ENCODE peak calls at places on chromosomes 4 and X, in ten cellular contexts. Y is ascending aorta; E is upper lobe of right lung; O is keratinocyte; I is CD4-positive, alpha-beta memory T cell; X is IMR-90; Q is coronary artery; D is CD4-positive, CD25-positive, alpha-beta regulatory T cell; R is neuronal stem cell; S is aorta. A is an unnamed sample.

GRCh38 chr4:95590615-95591014 is 41.8 kb upstream of the UNC5C start:
- DNase-seq in Q (no peak), O (no peak), I (no peak), D (no peak), E (no peak), S (no peak), R (no peak), Y (no peak), X (no peak), A (no peak)

GRCh38 chrX:41837270-41837944 is 85.9 kb downstream of the CASK start:
- DNase-seq in I (no peak), O (no peak), Y (no peak), D (no peak), Q (no peak), S (no peak), X (no peak), E (no peak), R (no peak), A (no peak)

GRCh38 chrX:41441934-41442823 is 5.0 kb upstream of the NYX start:
- DNase-seq in S (peak), E (peak), R (peak), X (peak), O (peak), D (peak), Q (peak), I (peak), Y (peak), A (peak)

GRCh38 chrX:132041016-132041415 is 17.9 kb downstream of the STK26 start:
- DNase-seq in S (no peak), Q (no peak), D (no peak), E (no peak), X (no peak), I (no peak), Y (no peak), O (no peak), R (no peak), A (no peak)

GRCh38 chrX:111262086-111262485 is 8.2 kb downstream of the CAPN6 start:
- DNase-seq in Y (no peak), E (no peak), X (no peak), O (no peak), S (no peak), R (no peak), Q (no peak), I (no peak), D (no peak), A (no peak)

GRCh38 chr4:88616275-88616996 is 24.2 kb downstream of the HERC3 start:
- DNase-seq in Y (no peak), X (peak), R (no peak), E (no peak), O (no peak), I (no peak), D (no peak), Q (no peak), S (no peak), A (no peak)

GRCh38 chr4:107719211-107719926 is 665 bp downstream of the PAPSS1 start:
- DNase-seq in Q (peak), R (no peak), S (no peak), O (no peak), X (peak), E (no peak), I (no peak), Y (no peak), D (no peak), A (peak)

GRCh38 chr4:176569301-176569700 is 223.4 kb downstream of the VEGFC start:
- DNase-seq in I (no peak), O (no peak), Q (no peak), R (no peak), S (no peak), E (no peak), X (no peak), Y (no peak), D (no peak), A (no peak)

GRCh38 chr4:10622728-10623127 is 61.8 kb downstream of the CLNK start:
- DNase-seq in S (no peak), Q (no peak), Y (no peak), E (no peak), O (no peak), D (no peak), I (no peak), X (no peak), R (no peak), A (no peak)

GRCh38 chrX:153817291-153817690 is 13.1 kb downstream of the PDZD4 start:
- DNase-seq in D (no peak), O (no peak), S (peak), X (no peak), R (no peak), Q (no peak), Y (no peak), E (no peak), I (no peak), A (no peak)
- H3K27ac ChIP-seq in D (no peak), O (no peak), S (no peak), X (no peak), R (no peak), Q (no peak), Y (no peak), E (no peak), I (no peak), A (no peak)

GRCh38 chr4:111977419-111977965 is 167.8 kb upstream of the FAM241A start:
- DNase-seq in I (no peak), E (no peak), X (no peak), Y (no peak), S (no peak), Q (no peak), D (no peak), R (no peak), O (no peak), A (no peak)
- H3K27ac ChIP-seq in I (no peak), E (no peak), X (no peak), Y (no peak), S (no peak), Q (no peak), D (no peak), R (no peak), O (no peak), A (no peak)

DNA sequence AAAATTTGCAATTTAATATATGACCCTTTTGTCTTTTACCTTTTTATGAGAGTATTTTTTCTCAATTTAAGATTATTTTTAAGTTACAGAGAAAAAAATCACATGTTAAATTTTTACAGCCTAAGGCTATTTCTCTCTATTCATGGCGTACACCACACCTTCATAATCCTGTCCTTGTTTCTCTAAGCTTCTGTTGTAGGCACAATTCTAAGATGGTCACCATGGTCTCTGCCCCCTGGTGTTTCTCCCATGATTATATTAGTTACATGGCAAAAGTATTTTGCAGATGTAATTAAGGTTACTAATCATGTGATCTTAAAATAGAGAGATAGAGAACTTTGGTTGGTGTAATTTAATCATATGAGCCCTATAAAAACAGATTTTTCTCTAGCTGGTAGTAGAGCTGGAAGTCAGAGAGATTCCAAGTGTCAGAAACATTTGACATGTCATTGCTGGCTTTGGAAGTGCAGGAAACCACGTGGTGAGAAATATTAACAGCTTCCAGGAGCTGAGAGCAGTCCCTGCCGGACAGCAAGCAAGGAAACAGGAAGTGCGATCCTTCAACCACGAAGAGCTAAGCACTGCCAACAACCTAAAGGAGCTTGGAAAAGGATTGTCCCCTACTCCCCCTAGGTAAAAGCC is 89.8 kb downstream of the EIF4E start:
- DNase-seq in Q (no peak), S (no peak), E (no peak), I (no peak), O (no peak), X (peak), Y (no peak), R (no peak), D (no peak), A (no peak)
- H3K27ac ChIP-seq in Q (no peak), S (no peak), E (no peak), I (no peak), O (no peak), X (no peak), Y (no peak), R (no peak), D (no peak), A (no peak)

GRCh38 chr4:75370582-75370981 is 143.6 kb downstream of the RCHY1 start:
- DNase-seq in R (no peak), E (no peak), S (no peak), I (no peak), O (no peak), Y (no peak), D (no peak), Q (no peak), X (no peak), A (no peak)
- H3K27ac ChIP-seq in R (no peak), E (no peak), S (no peak), I (no peak), O (no peak), Y (no peak), D (no peak), Q (no peak), X (no peak), A (no peak)

GRCh38 chrX:102978594-102978993 is 41.5 kb downstream of the RAB40AL start:
- DNase-seq in E (no peak), I (no peak), O (no peak), Y (no peak), S (no peak), Q (no peak), D (no peak), R (no peak), X (no peak), A (no peak)

GRCh38 chrX:102979536-102979935 is 42.5 kb downstream of the RAB40AL start:
- DNase-seq in X (no peak), E (no peak), D (no peak), O (peak), Q (no peak), I (no peak), Y (no peak), R (no peak), S (no peak), A (no peak)

GRCh38 chrX:102975016-102975415 is 37.9 kb downstream of the RAB40AL start:
- DNase-seq in D (no peak), S (no peak), E (no peak), I (no peak), X (no peak), Q (no peak), O (no peak), R (no peak), Y (no peak), A (no peak)

GRCh38 chrX:102976290-102976689 is 39.2 kb downstream of the RAB40AL start:
- DNase-seq in Y (no peak), O (no peak), X (peak), E (no peak), Q (no peak), D (no peak), S (no peak), I (no peak), R (no peak), A (no peak)

DNA sequence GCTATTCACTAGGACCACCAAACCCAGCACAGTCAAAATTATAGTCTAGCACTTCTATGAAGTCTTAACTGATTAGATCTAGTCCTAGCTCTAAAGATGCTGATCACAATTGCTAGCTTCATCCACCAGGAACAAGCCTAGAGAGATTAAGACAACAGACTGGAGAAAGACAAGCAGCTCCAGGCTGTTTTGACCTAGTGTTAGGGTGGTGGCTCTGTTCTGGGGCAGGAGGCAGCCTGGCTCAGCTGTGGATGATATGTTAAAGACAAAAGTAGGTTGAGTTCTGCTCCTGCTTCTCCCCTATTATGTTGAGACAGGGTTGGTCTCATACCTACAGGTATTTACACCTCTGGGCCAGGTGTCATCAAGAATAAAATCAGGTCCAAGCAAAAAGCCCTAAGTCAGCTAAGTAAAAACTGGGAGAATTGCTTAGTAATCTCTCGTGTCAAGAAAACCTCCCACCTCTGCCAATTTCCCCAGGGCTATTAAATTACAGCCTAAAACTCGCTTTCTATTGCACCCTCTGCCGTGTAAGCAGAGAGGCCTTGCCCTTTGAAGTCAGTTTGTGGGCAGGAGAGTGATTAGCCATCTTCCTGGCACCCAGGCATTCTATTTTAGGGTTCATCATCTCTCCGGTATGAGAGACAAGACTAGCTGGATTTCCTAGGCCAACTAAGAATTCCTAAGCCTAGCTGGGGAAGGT is 39.9 kb downstream of the RAB40AL start:
- DNase-seq in D (no peak), O (no peak), E (no peak), S (no peak), Q (no peak), R (no peak), I (no peak), X (peak), Y (no peak), A (no peak)
- H3K27ac ChIP-seq in D (no peak), O (peak), E (no peak), S (no peak), Q (no peak), R (no peak), I (no peak), X (no peak), Y (no peak), A (no peak)

GRCh38 chr4:105710012-105710600 is 1.5 kb downstream of the GSTCD start:
- DNase-seq in D (no peak), X (no peak), Q (no peak), O (no peak), I (no peak), Y (no peak), R (no peak), E (no peak), S (no peak), A (no peak)
- H3K27ac ChIP-seq in D (no peak), X (no peak), Q (no peak), O (peak), I (no peak), Y (no peak), R (no peak), E (no peak), S (no peak), A (no peak)

GRCh38 chr4:2932561-2932950 is 30.6 kb downstream of the NOP14 start:
- DNase-seq in Q (peak), Y (no peak), D (no peak), E (peak), R (no peak), I (no peak), S (peak), O (no peak), X (no peak), A (no peak)
- H3K27ac ChIP-seq in Q (peak), Y (peak), D (peak), E (peak), R (no peak), I (peak), S (no peak), O (peak), X (no peak), A (no peak)

GRCh38 chr4:103497692-103498091 is 222.1 kb downstream of the TACR3 start:
- DNase-seq in O (no peak), Y (no peak), I (no peak), S (no peak), Q (no peak), X (no peak), D (no peak), E (no peak), R (no peak), A (no peak)
- H3K27ac ChIP-seq in O (no peak), Y (no peak), I (no peak), S (no peak), Q (no peak), X (no peak), D (no peak), E (no peak), R (no peak), A (no peak)

GRCh38 chr4:113744667-113745241 is 16.8 kb downstream of the CAMK2D start:
- DNase-seq in I (no peak), E (no peak), R (no peak), O (no peak), S (no peak), Q (no peak), D (no peak), X (no peak), Y (no peak), A (no peak)

GRCh38 chr4:113740857-113741379 is 20.6 kb downstream of the CAMK2D start:
- DNase-seq in Q (no peak), D (no peak), O (no peak), I (no peak), X (no peak), R (no peak), E (no peak), Y (no peak), S (no peak), A (no peak)

GRCh38 chr4:113741971-113742370 is 19.6 kb downstream of the CAMK2D start:
- DNase-seq in I (no peak), Q (no peak), Y (no peak), O (no peak), E (no peak), D (no peak), S (no peak), R (no peak), X (no peak), A (no peak)

GRCh38 chr4:113743690-113744089 is 17.8 kb downstream of the CAMK2D start:
- DNase-seq in I (no peak), R (no peak), D (no peak), O (no peak), S (no peak), Q (no peak), E (no peak), Y (no peak), X (no peak), A (no peak)

DNA sequence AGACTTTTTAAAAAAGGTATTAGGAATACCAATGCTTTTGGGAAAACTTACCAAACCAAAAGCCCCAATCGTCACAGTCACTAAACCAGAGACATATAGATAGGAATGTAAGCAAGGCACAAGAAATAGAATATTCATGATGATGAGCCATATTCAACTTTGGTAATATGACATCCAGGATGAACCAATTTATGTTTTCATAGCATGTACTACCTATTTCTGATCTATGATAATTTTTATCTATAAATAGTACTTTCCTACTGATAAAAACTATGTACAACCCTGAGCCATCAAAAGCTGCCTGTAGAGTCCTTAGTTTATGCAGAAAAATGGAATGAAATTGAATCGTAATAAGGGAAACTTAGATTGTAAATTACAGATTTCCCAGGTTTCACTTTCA is 18.9 kb downstream of the CAMK2D start:
- DNase-seq in S (no peak), X (no peak), Y (no peak), Q (no peak), E (no peak), D (no peak), O (no peak), R (no peak), I (no peak), A (no peak)
- H3K27ac ChIP-seq in S (no peak), X (no peak), Y (no peak), Q (no peak), E (no peak), D (no peak), O (no peak), R (no peak), I (no peak), A (no peak)

GRCh38 chrX:45517090-45517973 is 316.7 kb upstream of the DIPK2B start:
- DNase-seq in E (no peak), I (no peak), O (no peak), Y (no peak), D (no peak), R (no peak), Q (no peak), X (peak), S (no peak), A (no peak)

GRCh38 chrX:45513042-45513441 is 312.4 kb upstream of the DIPK2B start:
- DNase-seq in S (no peak), Q (no peak), I (no peak), X (no peak), E (no peak), O (no peak), R (no peak), Y (no peak), D (no peak), A (no peak)

GRCh38 chrX:45518552-45518951 is 317.9 kb upstream of the DIPK2B start:
- DNase-seq in X (no peak), D (no peak), I (no peak), S (no peak), O (no peak), E (no peak), Y (no peak), R (no peak), Q (no peak), A (no peak)

DNA sequence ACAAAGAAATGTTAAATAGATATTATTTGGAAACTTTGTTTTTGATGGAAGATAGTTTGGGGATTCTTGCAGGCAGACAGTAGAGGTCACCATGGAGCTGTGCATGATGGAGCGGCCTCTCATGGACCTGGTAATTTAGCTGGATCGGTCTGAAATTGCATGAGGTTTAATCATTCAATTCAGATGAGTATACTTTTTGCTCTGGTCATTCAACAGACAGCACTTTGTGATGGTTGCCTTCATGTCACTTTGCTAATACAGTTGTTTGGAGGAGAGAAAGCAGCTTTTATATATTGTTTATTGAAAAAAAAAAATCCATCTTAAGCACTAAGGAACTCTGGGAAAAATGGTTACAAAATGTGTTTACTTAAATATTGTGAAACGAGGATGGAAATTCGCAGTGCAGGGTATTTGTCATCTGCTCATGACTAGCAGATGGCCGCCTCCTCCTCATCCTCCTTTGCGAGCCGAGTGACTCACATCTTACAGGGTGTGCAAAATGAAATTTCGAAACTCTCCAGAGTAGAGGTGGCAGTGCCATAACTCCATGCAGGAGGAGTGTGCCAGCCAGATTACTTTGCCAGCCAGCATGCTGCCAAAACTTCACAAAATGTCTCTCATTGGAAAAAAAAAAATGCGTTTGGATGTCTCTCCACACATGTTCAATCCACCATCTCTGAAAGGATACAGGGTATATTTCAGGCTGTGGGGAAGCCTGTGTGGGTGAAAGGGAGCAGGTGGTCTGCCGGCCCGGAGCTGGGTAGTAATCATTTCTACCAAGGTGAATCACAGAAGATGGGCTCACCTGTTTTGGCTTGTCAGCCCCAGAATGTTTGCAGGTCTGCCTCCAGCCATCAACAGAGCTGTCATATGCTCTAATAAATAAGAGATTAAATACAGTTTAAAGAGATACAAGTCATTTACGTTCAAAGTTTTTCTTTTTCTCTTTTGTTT is 314.9 kb upstream of the DIPK2B start:
- DNase-seq in I (no peak), R (no peak), S (peak), X (peak), O (peak), D (no peak), E (peak), Q (peak), Y (peak), A (peak)
- H3K27ac ChIP-seq in I (no peak), R (no peak), S (no peak), X (peak), O (peak), D (no peak), E (no peak), Q (no peak), Y (no peak), A (no peak)

A was measured in caudate nucleus.